ENCODE peak calls at places on chromosomes 12 and 14, in seven cellular contexts. B, C, T, X, A, E and R are unnamed samples.

GRCh38 chr14:33943081-33943480 is 7.8 kb downstream of the EGLN3 start:
- DNase-seq in B (no peak), C (peak), T (no peak), X (no peak), A (no peak), E (no peak), R (peak)

GRCh38 chr12:52838871-52839446 is 4.8 kb upstream of the KRT79 start:
- DNase-seq in B (no peak), C (no peak), T (no peak), X (no peak), A (no peak), E (no peak), R (no peak)

GRCh38 chr12:3820122-3820521 is 53.1 kb downstream of the PARP11 start:
- DNase-seq in B (no peak), C (no peak), T (no peak), X (no peak), A (peak), E (no peak), R (no peak)

GRCh38 chr14:100819829-100820475 is 6.0 kb upstream of the MEG3 start:
- DNase-seq in B (no peak), C (no peak), T (no peak), X (no peak), A (no peak), E (no peak), R (no peak)

GRCh38 chr12:14270392-14270791 is 95.1 kb upstream of the ATF7IP start:
- DNase-seq in B (no peak), C (no peak), T (no peak), X (no peak), A (no peak), E (no peak), R (no peak)

GRCh38 chr12:133073836-133074235 is 6.9 kb upstream of the ZNF140 start:
- DNase-seq in B (no peak), C (no peak), T (no peak), X (no peak), A (no peak), E (no peak), R (no peak)

GRCh38 chr14:59415836-59416620 is 49.2 kb downstream of the GPR135 start:
- DNase-seq in B (no peak), C (no peak), T (no peak), X (no peak), A (no peak), E (no peak), R (no peak)

GRCh38 chr14:89440997-89441909 is 24.2 kb upstream of the FOXN3 start:
- DNase-seq in B (peak), C (no peak), T (no peak), X (no peak), A (no peak), E (peak), R (no peak)

GRCh38 chr12:12870454-12870853 is 20.9 kb upstream of the GPRC5A start:
- DNase-seq in B (no peak), C (no peak), T (no peak), X (no peak), A (peak), E (no peak), R (no peak)

GRCh38 chr14:93055651-93056115 is 60.0 kb downstream of the ITPK1 start:
- DNase-seq in B (no peak), C (peak), T (no peak), X (no peak), A (no peak), E (no peak), R (peak)

GRCh38 chr12:30990316-30990715 is 63.8 kb downstream of the TSPAN11 start:
- DNase-seq in B (no peak), C (no peak), T (no peak), X (no peak), A (no peak), E (no peak), R (no peak)

GRCh38 chr14:75025082-75025481 is 22.4 kb downstream of the EIF2B2 start:
- DNase-seq in B (no peak), C (peak), T (no peak), X (no peak), A (no peak), E (no peak), R (no peak)

GRCh38 chr12:40054554-40055226 is 51.2 kb downstream of the SLC2A13 start:
- DNase-seq in B (peak), C (peak), T (no peak), X (no peak), A (no peak), E (no peak), R (no peak)

GRCh38 chr12:93311827-93312226 is 65.9 kb upstream of the NUDT4 start:
- DNase-seq in B (no peak), C (no peak), T (no peak), X (no peak), A (no peak), E (no peak), R (no peak)

GRCh38 chr14:54606178-54606577 is 39.2 kb downstream of the SAMD4A start:
- DNase-seq in B (no peak), C (no peak), T (peak), X (no peak), A (no peak), E (no peak), R (no peak)

GRCh38 chr12:48067250-48067938 is 38.5 kb downstream of the SENP1 start:
- DNase-seq in B (no peak), C (no peak), T (no peak), X (no peak), A (no peak), E (no peak), R (no peak)

GRCh38 chr12:2057041-2057792 is 4.4 kb downstream of the CACNA1C start:
- DNase-seq in B (peak), C (peak), T (no peak), X (no peak), A (peak), E (peak), R (peak)

GRCh38 chr12:58081488-58081887 is 140.1 kb downstream of the ATP23 start:
- DNase-seq in B (no peak), C (no peak), T (no peak), X (peak), A (no peak), E (no peak), R (no peak)

GRCh38 chr12:88625316-88625715 is 45.0 kb upstream of the KITLG start:
- DNase-seq in B (no peak), C (no peak), T (peak), X (no peak), A (no peak), E (no peak), R (no peak)

GRCh38 chr12:129607756-129608155 is 296.1 kb downstream of the TMEM132D start:
- DNase-seq in B (no peak), C (no peak), T (no peak), X (no peak), A (no peak), E (no peak), R (no peak)

GRCh38 chr12:58961906-58962305 is 41.6 kb upstream of the LRIG3 start:
- DNase-seq in B (no peak), C (no peak), T (no peak), X (no peak), A (no peak), E (no peak), R (no peak)

GRCh38 chr14:72553656-72554055 is 340.2 kb downstream of the DPF3 start:
- DNase-seq in B (peak), C (no peak), T (no peak), X (no peak), A (no peak), E (no peak), R (no peak)

GRCh38 chr12:80936642-80937390 is 918 bp downstream of the LIN7A start:
- DNase-seq in B (peak), C (peak), T (peak), X (no peak), A (peak), E (peak), R (peak)

GRCh38 chr12:92505373-92506340 is 197.1 kb upstream of the PLEKHG7 start:
- DNase-seq in B (peak), C (peak), T (peak), X (no peak), A (no peak), E (no peak), R (peak)

GRCh38 chr14:96938946-96939345 is 141.8 kb downstream of the VRK1 start:
- DNase-seq in B (no peak), C (no peak), T (no peak), X (no peak), A (no peak), E (no peak), R (no peak)

GRCh38 chr14:23929822-23930294 is 23.7 kb upstream of the DHRS4 start:
- DNase-seq in B (peak), C (peak), T (no peak), X (peak), A (peak), E (peak), R (peak)

DNA sequence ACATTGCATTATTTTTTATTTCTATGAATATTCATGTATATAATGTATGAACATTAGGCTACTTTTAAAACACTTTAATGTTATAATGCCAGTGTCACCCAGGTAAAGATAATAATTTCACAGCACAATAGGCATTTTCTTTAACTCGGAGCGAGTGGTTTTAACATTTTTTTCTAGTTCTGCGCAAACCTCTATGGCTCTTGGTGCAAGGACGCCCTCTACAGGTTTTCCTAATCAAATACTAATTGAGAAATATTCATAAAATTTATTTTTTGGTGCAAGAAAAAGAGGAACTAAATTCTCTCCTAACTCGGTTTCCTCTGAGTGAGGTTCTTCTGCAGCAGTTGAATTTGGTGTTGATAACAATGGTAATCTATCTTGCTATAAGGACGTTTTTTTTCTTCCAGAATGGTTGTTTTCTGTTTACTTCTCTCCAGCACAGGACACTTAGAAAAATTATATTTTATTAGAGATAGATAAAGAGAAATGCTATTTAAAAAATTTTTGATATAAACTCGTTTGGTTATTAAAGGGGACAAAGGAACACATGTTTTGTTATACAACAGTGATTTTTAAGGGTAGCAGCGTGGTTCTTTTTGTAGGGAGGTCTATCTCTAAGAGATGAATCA is 2.4 kb upstream of the WIF1 start:
- DNase-seq in B (no peak), C (no peak), T (no peak), X (no peak), A (peak), E (no peak), R (no peak)
- TF ChIP-seq EP300 in B (no peak), C (no peak), T (no peak), X (no peak), A (no peak), E (no peak), R (no peak)

GRCh38 chr12:6852651-6853354 is 853 bp downstream of the USP5 start:
- DNase-seq in B (peak), C (peak), T (no peak), X (no peak), A (peak), E (no peak), R (peak)
- TF ChIP-seq POLR2A in B (no peak), C (no peak), T (no peak), X (no peak), A (no peak), E (no peak), R (no peak)

GRCh38 chr12:120216742-120217595 is 16.1 kb upstream of the RPLP0 start:
- DNase-seq in B (no peak), C (no peak), T (peak), X (no peak), A (no peak), E (no peak), R (no peak)
- TF ChIP-seq POLR2AphosphoS5 in B (no peak), C (no peak), T (no peak), X (no peak), A (no peak), E (no peak), R (no peak)

GRCh38 chr12:100716658-100716948 is 78.0 kb upstream of the ANO4 start:
- DNase-seq in B (no peak), C (no peak), T (no peak), X (no peak), A (no peak), E (no peak), R (no peak)
- TF ChIP-seq EP300 in B (no peak), C (no peak), T (no peak), X (no peak), A (no peak), E (no peak), R (no peak)